ENCODE peak calls at places on chromosomes 3 and 15, in ten cellular contexts. U is lower lobe of right lung; N is heart right ventricle; D is upper lobe of right lung; G is lung; P is endodermal cell; K is thoracic aorta; S is ovary; M is effector memory CD4-positive, alpha-beta T cell; F is left ventricle myocardium inferior. I is an unnamed sample. For H3K36me3, the result is how much of the 10 kb centered on the place peaks cover.

GRCh38 chr15:77034620-77035467 is 36.1 kb downstream of the TSPAN3 start:
- DNase-seq in U (peak), N (no peak), D (peak), G (no peak), P (peak), K (no peak), S (no peak), M (no peak), F (no peak), I (no peak)

GRCh38 chr15:56192659-56193442 is 50.8 kb downstream of the RFX7 start:
- DNase-seq in U (no peak), N (no peak), D (no peak), G (no peak), P (no peak), K (no peak), S (no peak), M (no peak), F (no peak), I (no peak)

GRCh38 chr3:160163259-160163878 is 61.9 kb upstream of the C3orf80 start:
- DNase-seq in U (no peak), N (no peak), D (no peak), G (no peak), P (no peak), K (no peak), S (no peak), M (no peak), F (no peak), I (no peak)

GRCh38 chr15:60591491-60592385 is 112.8 kb upstream of the ICE2 start:
- DNase-seq in U (peak), N (peak), D (peak), G (peak), P (peak), K (no peak), S (peak), M (no peak), F (peak), I (no peak)

GRCh38 chr3:16437640-16438039 is 75.9 kb downstream of the RFTN1 start:
- DNase-seq in U (no peak), N (no peak), D (no peak), G (no peak), P (no peak), K (no peak), S (no peak), M (no peak), F (no peak), I (no peak)

GRCh38 chr3:187913617-187914033 is 168.4 kb upstream of the BCL6 start:
- DNase-seq in U (no peak), N (no peak), D (no peak), G (no peak), P (no peak), K (no peak), S (no peak), M (no peak), F (no peak), I (no peak)

GRCh38 chr3:196641278-196642058 is 2.0 kb downstream of the NRROS start:
- DNase-seq in U (no peak), N (no peak), D (peak), G (no peak), P (no peak), K (no peak), S (no peak), M (no peak), F (no peak), I (no peak)

GRCh38 chr3:160860346-160860745 is 104.3 kb downstream of the PPM1L start:
- DNase-seq in U (no peak), N (no peak), D (no peak), G (no peak), P (no peak), K (no peak), S (no peak), M (no peak), F (no peak), I (no peak)

GRCh38 chr3:50525987-50526386 is 22.6 kb upstream of the CACNA2D2 start:
- DNase-seq in U (peak), N (no peak), D (peak), G (peak), P (peak), K (no peak), S (no peak), M (no peak), F (peak), I (no peak)

GRCh38 chr3:150828997-150829396 is 66.0 kb upstream of the SIAH2 start:
- DNase-seq in U (no peak), N (no peak), D (no peak), G (no peak), P (peak), K (no peak), S (no peak), M (no peak), F (no peak), I (no peak)

GRCh38 chr3:16048435-16049318 is 125.8 kb upstream of the GALNT15 start:
- DNase-seq in U (no peak), N (peak), D (no peak), G (peak), P (peak), K (no peak), S (peak), M (peak), F (no peak), I (no peak)

GRCh38 chr3:145704020-145704419 is 457.0 kb downstream of the PLOD2 start:
- DNase-seq in U (no peak), N (no peak), D (no peak), G (no peak), P (no peak), K (no peak), S (no peak), M (no peak), F (no peak), I (no peak)

GRCh38 chr3:25033407-25034029 is 394.5 kb upstream of the RARB start:
- DNase-seq in U (no peak), N (peak), D (no peak), G (peak), P (peak), K (no peak), S (no peak), M (no peak), F (peak), I (no peak)

GRCh38 chr3:53846134-53846850 is at the start of the genes CHDH and IL17RB:
- DNase-seq in U (peak), N (peak), D (peak), G (peak), P (peak), K (no peak), S (peak), M (no peak), F (peak), I (no peak)

GRCh38 chr3:133926736-133927542 is 31.3 kb upstream of the RAB6B start:
- DNase-seq in U (no peak), N (no peak), D (no peak), G (no peak), P (peak), K (no peak), S (no peak), M (no peak), F (no peak), I (no peak)

GRCh38 chr15:94064676-94065313 is 166.6 kb upstream of the MCTP2 start:
- DNase-seq in U (no peak), N (no peak), D (no peak), G (no peak), P (no peak), K (no peak), S (no peak), M (no peak), F (no peak), I (no peak)

GRCh38 chr3:115160295-115160694 is 13.2 kb upstream of the ZBTB20 start:
- DNase-seq in U (no peak), N (no peak), D (no peak), G (no peak), P (no peak), K (no peak), S (no peak), M (no peak), F (no peak), I (no peak)

GRCh38 chr3:13079510-13079909 is 6.3 kb upstream of the IQSEC1 start:
- DNase-seq in U (no peak), N (no peak), D (no peak), G (no peak), P (no peak), K (no peak), S (no peak), M (no peak), F (no peak), I (no peak)

GRCh38 chr15:68930268-68931022 is at the start of gene SPESP1:
- DNase-seq in U (peak), N (peak), D (peak), G (no peak), P (no peak), K (no peak), S (peak), M (peak), F (peak), I (peak)

GRCh38 chr3:134527037-134527436 is 41.2 kb downstream of the CEP63 start:
- DNase-seq in U (no peak), N (no peak), D (no peak), G (no peak), P (peak), K (no peak), S (no peak), M (no peak), F (no peak), I (no peak)

GRCh38 chr15:96947830-96948229 is 617.3 kb downstream of the NR2F2 start:
- DNase-seq in U (no peak), N (no peak), D (no peak), G (no peak), P (peak), K (no peak), S (no peak), M (no peak), F (no peak), I (no peak)

GRCh38 chr3:77618686-77619085 is 578.8 kb downstream of the ROBO2 start:
- DNase-seq in U (no peak), N (no peak), D (no peak), G (no peak), P (no peak), K (no peak), S (no peak), M (no peak), F (no peak), I (peak)

GRCh38 chr15:96285306-96285705 is 45.2 kb upstream of the NR2F2 start:
- DNase-seq in U (no peak), N (peak), D (no peak), G (no peak), P (no peak), K (no peak), S (peak), M (no peak), F (no peak), I (peak)

GRCh38 chr3:59709702-59710555 is 660.1 kb upstream of the CFAP20DC start:
- DNase-seq in U (peak), N (peak), D (peak), G (peak), P (no peak), K (no peak), S (no peak), M (no peak), F (peak), I (no peak)
- H3K4me3 ChIP-seq in U (no peak), N (no peak), D (no peak), G (no peak), P (no peak), K (no peak), S (no peak), M (no peak), F (no peak), I (no peak)

GRCh38 chr15:66503780-66504562 is 684 bp downstream of the RPL4 start:
- DNase-seq in U (no peak), N (no peak), D (no peak), G (no peak), P (no peak), K (no peak), S (no peak), M (no peak), F (no peak), I (no peak)
- H3K36me3 ChIP-seq in U (under half), N (under half), D (under half), G (under half), P (half or more), K (under half), S (under half), M (under half), F (under half), I (under half)

GRCh38 chr3:127455541-127456450 is 134.7 kb downstream of the TPRA1 start:
- DNase-seq in U (peak), N (peak), D (peak), G (peak), P (peak), K (no peak), S (peak), M (no peak), F (peak), I (no peak)

GRCh38 chr3:127458698-127459097 is 131.8 kb downstream of the TPRA1 start:
- DNase-seq in U (no peak), N (no peak), D (no peak), G (no peak), P (peak), K (no peak), S (peak), M (no peak), F (no peak), I (no peak)

GRCh38 chr3:127456471-127457093 is 134.0 kb downstream of the TPRA1 start:
- DNase-seq in U (no peak), N (no peak), D (peak), G (no peak), P (peak), K (no peak), S (peak), M (no peak), F (no peak), I (no peak)

GRCh38 chr3:127457746-127458145 is 132.8 kb downstream of the TPRA1 start:
- DNase-seq in U (no peak), N (no peak), D (no peak), G (no peak), P (no peak), K (no peak), S (no peak), M (no peak), F (no peak), I (no peak)

GRCh38 chr3:127457094-127457475 is 133.4 kb downstream of the TPRA1 start:
- DNase-seq in U (no peak), N (no peak), D (peak), G (peak), P (peak), K (no peak), S (peak), M (no peak), F (peak), I (no peak)
- H3K4me3 ChIP-seq in U (peak), N (no peak), D (no peak), G (no peak), P (no peak), K (peak), S (no peak), M (no peak), F (peak), I (peak)

GRCh38 chr3:172334743-172335142 is 113.5 kb downstream of the GHSR start:
- DNase-seq in U (no peak), N (no peak), D (no peak), G (no peak), P (no peak), K (no peak), S (no peak), M (no peak), F (no peak), I (no peak)
- H3K36me3 ChIP-seq in U (half or more), N (half or more), D (half or more), G (under half), P (half or more), K (under half), S (under half), M (under half), F (half or more), I (under half)

GRCh38 chr15:80777836-80778620 is 1.1 kb upstream of the CEMIP start:
- DNase-seq in U (no peak), N (no peak), D (no peak), G (no peak), P (no peak), K (no peak), S (no peak), M (no peak), F (no peak), I (no peak)

GRCh38 chr15:80778621-80778963 is 578 bp upstream of the CEMIP start:
- DNase-seq in U (no peak), N (no peak), D (no peak), G (no peak), P (no peak), K (no peak), S (no peak), M (no peak), F (no peak), I (no peak)

GRCh38 chr15:80775340-80775739 is 3.8 kb upstream of the CEMIP start:
- DNase-seq in U (no peak), N (no peak), D (no peak), G (no peak), P (no peak), K (no peak), S (no peak), M (no peak), F (no peak), I (no peak)

GRCh38 chr15:80776420-80777045 is 2.6 kb upstream of the CEMIP start:
- DNase-seq in U (peak), N (peak), D (peak), G (peak), P (peak), K (no peak), S (peak), M (peak), F (peak), I (no peak)

DNA sequence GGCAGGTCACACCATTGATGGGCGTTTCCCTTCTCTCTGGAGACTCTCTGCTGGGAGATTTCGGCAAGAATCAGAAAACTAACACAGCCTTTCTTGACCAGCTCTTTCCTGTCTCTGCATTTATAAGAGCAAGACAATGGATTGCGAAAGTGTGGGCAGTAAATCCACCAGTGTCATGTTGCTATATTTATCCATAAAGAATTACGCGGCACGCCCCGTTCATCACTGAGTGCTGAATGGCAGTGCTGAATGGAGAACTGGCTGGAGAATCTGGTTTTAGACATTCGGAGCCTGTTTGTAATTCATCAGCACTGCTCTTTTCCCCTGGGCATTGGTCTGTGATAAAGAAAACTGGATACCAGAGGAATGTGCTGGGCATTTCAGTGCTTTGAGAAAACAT is 2.0 kb upstream of the CEMIP start:
- DNase-seq in U (no peak), N (peak), D (no peak), G (no peak), P (no peak), K (no peak), S (no peak), M (no peak), F (no peak), I (no peak)
- H3K4me3 ChIP-seq in U (no peak), N (no peak), D (no peak), G (no peak), P (no peak), K (no peak), S (no peak), M (no peak), F (no peak), I (no peak)

GRCh38 chr15:100275641-100276040 is 66.1 kb downstream of the ADAMTS17 start:
- DNase-seq in U (no peak), N (no peak), D (no peak), G (no peak), P (no peak), K (no peak), S (no peak), M (no peak), F (no peak), I (no peak)

GRCh38 chr15:100279446-100279845 is 62.3 kb downstream of the ADAMTS17 start:
- DNase-seq in U (no peak), N (no peak), D (no peak), G (peak), P (no peak), K (no peak), S (no peak), M (no peak), F (no peak), I (no peak)

GRCh38 chr15:100278596-100279380 is 63.0 kb downstream of the ADAMTS17 start:
- DNase-seq in U (no peak), N (no peak), D (no peak), G (peak), P (no peak), K (no peak), S (no peak), M (no peak), F (no peak), I (no peak)

GRCh38 chr15:100277087-100277855 is 64.5 kb downstream of the ADAMTS17 start:
- DNase-seq in U (no peak), N (no peak), D (no peak), G (peak), P (no peak), K (no peak), S (no peak), M (no peak), F (no peak), I (no peak)

GRCh38 chr15:100276519-100276918 is 65.3 kb downstream of the ADAMTS17 start:
- DNase-seq in U (no peak), N (no peak), D (no peak), G (no peak), P (no peak), K (no peak), S (no peak), M (no peak), F (no peak), I (no peak)
- H3K36me3 ChIP-seq in U (under half), N (under half), D (under half), G (under half), P (under half), K (under half), S (under half), M (under half), F (under half), I (under half)

I was measured in BJ.